ENCODE peak calls at places on chromosomes 13 and 19, in four cellular contexts. L is neuronal stem cell, E is IMR-90, Y is mesendoderm. G is an unnamed sample.

GRCh38 chr19:5934779-5935472 is 20.9 kb downstream of the CAPS start:
- DNase-seq in L (no peak), E (peak), Y (no peak), G (no peak)

GRCh38 chr19:49489601-49490167 is 2.3 kb downstream of the RPL13A start:
- DNase-seq in L (no peak), E (no peak), Y (no peak), G (no peak)

GRCh38 chr19:34253711-34254551 is 423 bp upstream of the GARRE1 start:
- DNase-seq in L (peak), E (peak), Y (peak), G (peak)

GRCh38 chr19:50607874-50608785 is 31.6 kb downstream of the SYT3 start:
- DNase-seq in L (peak), E (peak), Y (peak), G (peak)

GRCh38 chr19:29548483-29549085 is 22.8 kb downstream of the VSTM2B start:
- DNase-seq in L (no peak), E (no peak), Y (no peak), G (no peak)

GRCh38 chr13:50222569-50223332 is 207.5 kb downstream of the KCNRG start:
- DNase-seq in L (no peak), E (peak), Y (no peak), G (peak)

GRCh38 chr13:99389520-99390304 is 82.5 kb upstream of the GPR183 start:
- DNase-seq in L (no peak), E (no peak), Y (no peak), G (no peak)

GRCh38 chr13:27482996-27483395 is 32.6 kb upstream of the MTIF3 start:
- DNase-seq in L (no peak), E (no peak), Y (no peak), G (peak)

GRCh38 chr13:114049026-114049425 is 75.2 kb upstream of the C13orf46 start:
- DNase-seq in L (no peak), E (no peak), Y (no peak), G (no peak)

GRCh38 chr19:33684550-33685303 is 63.0 kb downstream of the CHST8 start:
- DNase-seq in L (no peak), E (no peak), Y (peak), G (no peak)

GRCh38 chr19:56660381-56661105 is 11.0 kb downstream of the ZNF835 start:
- DNase-seq in L (no peak), E (no peak), Y (peak), G (no peak)

GRCh38 chr19:36604656-36605100 is 435 bp upstream of the ZNF382 start:
- DNase-seq in L (no peak), E (peak), Y (peak), G (peak)

GRCh38 chr13:24043590-24044350 is 116.8 kb upstream of the SPATA13 start:
- DNase-seq in L (no peak), E (no peak), Y (no peak), G (peak)

GRCh38 chr19:39203372-39204341 is at the start of gene SYCN:
- DNase-seq in L (no peak), E (no peak), Y (no peak), G (no peak)

GRCh38 chr19:940591-941291 is 14.9 kb downstream of the ARID3A start:
- DNase-seq in L (no peak), E (peak), Y (no peak), G (peak)

GRCh38 chr13:99065250-99066015 is 87.6 kb upstream of the DOCK9 start:
- DNase-seq in L (no peak), E (no peak), Y (no peak), G (no peak)

GRCh38 chr19:58079792-58080191 is 18.2 kb downstream of the ZSCAN18 start:
- DNase-seq in L (no peak), E (no peak), Y (no peak), G (no peak)

GRCh38 chr19:11480081-11480926 is 542 bp downstream of the ELAVL3 start:
- DNase-seq in L (no peak), E (no peak), Y (no peak), G (no peak)

GRCh38 chr13:35978607-35979316 is 152.4 kb downstream of the DCLK1 start:
- DNase-seq in L (peak), E (peak), Y (peak), G (peak)

GRCh38 chr13:85509512-85509911 is 289.7 kb downstream of the SLITRK6 start:
- DNase-seq in L (no peak), E (peak), Y (no peak), G (no peak)

GRCh38 chr13:67147257-67148218 is 82.6 kb downstream of the PCDH9 start:
- DNase-seq in L (no peak), E (peak), Y (peak), G (no peak)

GRCh38 chr19:50315773-50316448 is 13.3 kb downstream of the KCNC3 start:
- DNase-seq in L (no peak), E (no peak), Y (peak), G (no peak)

GRCh38 chr13:29059837-29060236 is 239.7 kb downstream of the MTUS2 start:
- DNase-seq in L (no peak), E (no peak), Y (no peak), G (no peak)

GRCh38 chr13:47326061-47326460 is 429.2 kb upstream of the HTR2A start:
- DNase-seq in L (no peak), E (peak), Y (no peak), G (no peak)

GRCh38 chr13:69690999-69691398 is 416.6 kb upstream of the ATXN8OS start:
- DNase-seq in L (no peak), E (no peak), Y (peak), G (no peak)

GRCh38 chr19:43662487-43662886 is 7.5 kb downstream of the PLAUR start:
- DNase-seq in L (no peak), E (no peak), Y (peak), G (peak)

GRCh38 chr19:29546583-29547190 is 20.9 kb downstream of the VSTM2B start:
- DNase-seq in L (no peak), E (no peak), Y (peak), G (no peak)

GRCh38 chr19:4622695-4623421 is 16.5 kb upstream of the TNFAIP8L1 start:
- DNase-seq in L (no peak), E (no peak), Y (peak), G (no peak)

GRCh38 chr19:5338661-5339469 is 1.7 kb downstream of the PTPRS start:
- DNase-seq in L (peak), E (no peak), Y (peak), G (no peak)

GRCh38 chr13:102856603-102857002 is 10.8 kb downstream of the ERCC5 start:
- DNase-seq in L (no peak), E (no peak), Y (no peak), G (no peak)

GRCh38 chr13:38804536-38804935 is 117.7 kb downstream of the FREM2 start:
- DNase-seq in L (no peak), E (no peak), Y (no peak), G (no peak)

GRCh38 chr13:25943666-25944065 is 108.2 kb downstream of the SHISA2 start:
- DNase-seq in L (no peak), E (no peak), Y (no peak), G (no peak)

GRCh38 chr13:72808917-72809500 is 27.1 kb downstream of the PIBF1 start:
- DNase-seq in L (peak), E (peak), Y (peak), G (no peak)

GRCh38 chr13:23858586-23858985 is 30.6 kb downstream of the MIPEP start:
- DNase-seq in L (no peak), E (peak), Y (no peak), G (no peak)

GRCh38 chr19:39038098-39038497 is 5.7 kb upstream of the FBXO27 start:
- DNase-seq in L (peak), E (peak), Y (peak), G (peak)

GRCh38 chr19:48450441-48450840 is 4.7 kb downstream of the GRWD1 start:
- DNase-seq in L (no peak), E (no peak), Y (no peak), G (no peak)
- H2BK5ac ChIP-seq in L (peak), E (no peak), Y (no peak), G (no peak)

DNA sequence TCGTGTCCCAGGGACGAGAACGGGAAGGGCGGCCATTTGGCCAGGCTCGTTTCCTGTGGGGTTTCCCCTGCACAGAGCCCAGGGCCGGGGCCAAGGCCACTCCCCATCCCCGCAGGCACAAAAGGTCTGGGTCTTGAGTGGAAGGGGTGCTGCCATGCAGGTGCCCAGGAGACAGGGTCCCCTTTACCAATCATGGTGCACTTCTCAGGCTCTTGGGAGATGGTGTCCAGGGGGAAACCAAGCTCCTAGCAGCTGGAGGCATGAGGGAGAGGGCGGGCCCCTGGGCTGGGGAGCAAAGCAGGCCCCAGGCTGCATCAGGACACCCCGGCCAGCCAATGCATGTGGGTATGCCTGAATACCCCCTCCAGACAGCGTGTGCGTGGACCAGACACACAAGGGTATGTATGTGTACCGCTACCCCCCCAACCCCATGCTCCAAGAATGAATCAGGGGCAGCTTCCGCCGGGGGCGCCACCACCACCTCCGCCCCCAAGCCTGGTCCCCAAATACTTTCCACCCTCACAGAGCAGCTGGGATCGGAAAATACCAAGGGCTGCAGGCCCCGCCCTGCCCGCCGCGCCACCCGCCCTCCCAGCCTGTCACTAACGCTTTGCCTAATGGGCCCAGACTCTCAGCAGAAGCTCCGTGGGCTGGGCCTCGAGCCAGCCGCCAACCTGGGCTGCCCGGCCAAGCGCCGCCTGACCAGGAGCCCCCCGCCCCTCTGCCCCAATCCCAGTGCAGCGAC is 37.6 kb upstream of the NANOS3 start:
- DNase-seq in L (no peak), E (peak), Y (no peak), G (peak)
- H2BK120ac ChIP-seq in L (peak), E (peak), Y (no peak), G (no peak)

DNA sequence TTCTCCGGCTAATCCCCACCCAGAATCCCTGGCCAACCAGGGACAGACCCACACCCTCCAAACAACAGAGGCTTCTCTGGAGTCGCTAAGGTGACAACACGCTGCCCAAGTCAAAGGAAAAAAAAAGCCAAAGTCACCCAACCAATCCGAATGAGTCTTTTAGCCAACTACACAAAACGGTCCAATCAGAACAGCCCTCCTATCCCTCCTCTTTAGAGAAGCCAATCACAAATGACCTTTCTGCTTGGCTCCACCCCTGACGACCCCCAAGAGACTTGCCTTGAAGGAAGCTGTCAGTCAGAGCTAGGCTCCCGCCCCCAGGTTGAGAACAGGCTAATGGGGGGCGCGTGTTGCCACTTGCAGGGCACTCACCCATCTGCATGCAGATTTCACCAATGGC is 6.6 kb upstream of the FBXW9 start:
- DNase-seq in L (peak), E (peak), Y (peak), G (no peak)
- H3K9ac ChIP-seq in L (no peak), E (no peak), Y (no peak), G (no peak)

DNA sequence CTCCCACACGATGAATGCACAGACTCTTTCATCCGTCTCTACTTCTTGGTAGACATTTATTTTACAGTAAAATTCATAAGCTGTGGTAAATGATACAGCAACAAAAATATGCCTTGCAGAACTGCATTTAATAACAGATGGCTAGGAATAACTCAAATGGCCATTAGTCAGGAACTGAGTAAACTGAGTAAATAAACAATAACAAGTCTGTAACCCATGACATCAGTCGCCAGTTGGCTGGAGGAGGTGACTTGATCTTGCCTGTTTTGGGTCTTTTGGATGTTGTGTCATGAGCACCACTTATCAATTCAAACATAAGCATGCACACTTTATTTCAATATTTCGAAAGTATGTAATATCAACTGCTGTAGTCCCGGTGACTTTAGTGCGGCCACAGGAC is 632.6 kb upstream of the ARGLU1 start:
- DNase-seq in L (no peak), E (peak), Y (no peak), G (no peak)
- H2BK5ac ChIP-seq in L (no peak), E (peak), Y (no peak), G (no peak)

GRCh38 chr13:81988542-81988941 is 1647.6 kb upstream of the SPRY2 start:
- DNase-seq in L (no peak), E (no peak), Y (no peak), G (no peak)
- H2BK120ac ChIP-seq in L (no peak), E (no peak), Y (peak), G (no peak)

GRCh38 chr19:41577144-41577830 is 1.3 kb downstream of the CEACAM21 start:
- DNase-seq in L (no peak), E (no peak), Y (no peak), G (no peak)

GRCh38 chr19:41578886-41579285 is 2.9 kb downstream of the CEACAM21 start:
- DNase-seq in L (no peak), E (no peak), Y (no peak), G (no peak)

GRCh38 chr19:41575998-41576397 is at the start of gene CEACAM21:
- DNase-seq in L (no peak), E (no peak), Y (no peak), G (no peak)

GRCh38 chr19:41577833-41578232 is 1.9 kb downstream of the CEACAM21 start:
- DNase-seq in L (no peak), E (no peak), Y (no peak), G (no peak)
- H3K9ac ChIP-seq in L (no peak), E (no peak), Y (no peak), G (no peak)

GRCh38 chr13:95813139-95813538 is 136.2 kb downstream of the DNAJC3 start:
- DNase-seq in L (no peak), E (no peak), Y (no peak), G (no peak)
- H2BK5ac ChIP-seq in L (no peak), E (no peak), Y (no peak), G (no peak)

GRCh38 chr13:109105899-109106298 is 476.5 kb downstream of the MYO16 start:
- DNase-seq in L (no peak), E (peak), Y (no peak), G (no peak)

GRCh38 chr13:109113427-109113826 is 484.0 kb downstream of the MYO16 start:
- DNase-seq in L (no peak), E (no peak), Y (no peak), G (no peak)

GRCh38 chr13:109110159-109110558 is 480.7 kb downstream of the MYO16 start:
- DNase-seq in L (no peak), E (no peak), Y (no peak), G (no peak)

GRCh38 chr13:109114991-109115390 is 485.6 kb downstream of the MYO16 start:
- DNase-seq in L (no peak), E (no peak), Y (no peak), G (no peak)

DNA sequence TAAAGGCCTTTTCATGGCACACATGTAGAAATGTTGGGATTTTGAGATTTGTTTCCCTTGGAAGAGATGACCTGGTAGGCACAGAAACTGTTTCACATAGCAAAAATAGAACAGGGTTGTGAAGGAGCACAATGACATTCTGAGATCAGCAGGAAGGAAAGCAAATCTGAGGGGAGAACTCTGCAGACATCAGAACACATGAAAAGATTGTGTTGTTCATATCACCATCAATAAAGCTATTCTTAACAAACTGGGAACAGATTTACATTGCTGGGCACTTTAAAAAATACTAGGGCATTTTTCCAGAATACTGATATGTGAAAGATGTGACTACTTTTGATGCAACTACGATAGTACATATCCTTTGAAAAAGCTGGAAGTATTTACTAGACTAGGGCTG is 481.7 kb downstream of the MYO16 start:
- DNase-seq in L (no peak), E (no peak), Y (no peak), G (no peak)
- H2BK120ac ChIP-seq in L (no peak), E (no peak), Y (no peak), G (no peak)

GRCh38 chr13:30479154-30479553 is 13.4 kb upstream of the HMGB1 start:
- DNase-seq in L (no peak), E (no peak), Y (peak), G (no peak)
- H3K9ac ChIP-seq in L (no peak), E (no peak), Y (no peak), G (no peak)

G was measured in trophoblast cell.